ENCODE peak calls at places on chromosomes 7 and 10, in seven cellular contexts. Y, K, M, C, G, W and P are unnamed samples.

GRCh38 chr10:93305122-93305521 is 177.0 kb downstream of the MYOF start:
- DNase-seq in C (no peak), M (no peak), W (no peak), Y (no peak), K (no peak), G (no peak), P (no peak)

GRCh38 chr10:132110713-132111112 is 45.0 kb downstream of the JAKMIP3 start:
- DNase-seq in Y (no peak), W (no peak), K (no peak), M (no peak), C (peak; percentile 27), G (no peak), P (no peak)

GRCh38 chr7:7795736-7796135 is 77.3 kb upstream of the RPA3 start:
- DNase-seq in W (no peak), Y (peak; percentile 12), G (no peak), C (no peak), K (peak; percentile 87), M (no peak), P (peak; percentile 91)

GRCh38 chr10:57202356-57202755 is 841.3 kb upstream of the ZWINT start:
- DNase-seq in G (no peak), Y (no peak), K (no peak), C (no peak), W (no peak), M (no peak), P (no peak)

GRCh38 chr10:122325235-122325634 is 49.3 kb upstream of the PLEKHA1 start:
- DNase-seq in C (no peak), Y (no peak), M (peak; percentile 62), K (no peak), W (no peak), G (no peak), P (no peak)

GRCh38 chr7:70619130-70619529 is 512.8 kb upstream of the GALNT17 start:
- DNase-seq in K (no peak), Y (no peak), M (no peak), C (no peak), G (no peak), W (no peak), P (no peak)

GRCh38 chr7:154409703-154410311 is 357.6 kb downstream of the DPP6 start:
- DNase-seq in K (no peak), Y (peak; percentile 4), C (peak; percentile 37), W (no peak), M (no peak), G (no peak), P (peak; percentile 12)

GRCh38 chr10:102850025-102850518 is 4.0 kb upstream of the BORCS7 start:
- DNase-seq in C (no peak), K (peak; percentile 39), W (no peak), M (no peak), G (no peak), Y (peak; percentile 21), P (peak; percentile 73)

GRCh38 chr7:46072722-46073121 is 151.7 kb upstream of the IGFBP3 start:
- DNase-seq in G (no peak), C (no peak), M (no peak), K (peak; percentile 30), W (no peak), Y (peak; percentile 51), P (peak; percentile 39)

GRCh38 chr7:133367561-133367960 is 114.7 kb downstream of the EXOC4 start:
- DNase-seq in W (no peak), M (no peak), K (no peak), Y (no peak), G (no peak), C (no peak), P (no peak)

GRCh38 chr7:25037325-25037724 is 57.3 kb upstream of the OSBPL3 start:
- DNase-seq in M (no peak), W (no peak), K (peak; percentile 16), C (no peak), Y (no peak), G (no peak), P (peak; percentile 36)

GRCh38 chr7:107186242-107186641 is 17.4 kb downstream of the HBP1 start:
- DNase-seq in G (no peak), M (no peak), Y (peak; percentile 51), K (peak; percentile 42), W (no peak), C (no peak), P (no peak)

GRCh38 chr10:101001225-101002035 is 1.8 kb downstream of the LZTS2 start:
- DNase-seq in M (peak; percentile 95), G (peak; percentile 58), W (peak; percentile 92), C (no peak), K (peak; percentile 94), Y (peak; percentile 5), P (peak; percentile 63)

GRCh38 chr7:34090796-34091195 is 185.5 kb downstream of the BMPER start:
- DNase-seq in W (no peak), K (peak; percentile 49), C (no peak), M (no peak), Y (no peak), G (no peak), P (no peak)

GRCh38 chr7:12716134-12716667 is 28.8 kb downstream of the ARL4A start:
- DNase-seq in G (no peak), W (no peak), M (no peak), K (no peak), C (peak; percentile 26), Y (no peak), P (no peak)

GRCh38 chr10:124025638-124026336 is 67.6 kb downstream of the CHST15 start:
- DNase-seq in M (no peak), Y (peak; percentile 27), C (no peak), W (no peak), G (no peak), K (peak; percentile 28), P (no peak)

GRCh38 chr10:114392112-114392835 is 12.0 kb downstream of the AFAP1L2 start:
- DNase-seq in M (no peak), C (no peak), K (no peak), G (no peak), Y (no peak), W (no peak), P (no peak)

GRCh38 chr10:97771913-97772823 is at the start of gene SFRP5:
- DNase-seq in M (no peak), Y (no peak), G (no peak), K (no peak), W (no peak), C (peak; percentile 60), P (no peak)

GRCh38 chr10:97773096-97773495 is 1.3 kb upstream of the SFRP5 start:
- DNase-seq in Y (no peak), K (no peak), C (no peak), G (no peak), M (no peak), W (no peak), P (no peak)

GRCh38 chr10:97771055-97771811 is 566 bp downstream of the SFRP5 start:
- DNase-seq in K (peak; percentile 10), C (peak; percentile 67), Y (no peak), W (no peak), G (no peak), M (no peak), P (peak; percentile 8)

GRCh38 chr10:97777148-97777547 is 5.3 kb upstream of the SFRP5 start:
- DNase-seq in Y (no peak), W (no peak), K (no peak), M (no peak), G (no peak), C (no peak), P (no peak)

GRCh38 chr10:97774811-97775294 is 3.1 kb upstream of the SFRP5 start:
- DNase-seq in G (no peak), Y (peak; percentile 21), C (no peak), M (no peak), W (no peak), K (no peak), P (peak; percentile 14)
- TF ChIP-seq CTCF in G (no peak), Y (no peak), C (no peak), M (no peak), W (no peak), K (no peak), P (no peak)

DNA sequence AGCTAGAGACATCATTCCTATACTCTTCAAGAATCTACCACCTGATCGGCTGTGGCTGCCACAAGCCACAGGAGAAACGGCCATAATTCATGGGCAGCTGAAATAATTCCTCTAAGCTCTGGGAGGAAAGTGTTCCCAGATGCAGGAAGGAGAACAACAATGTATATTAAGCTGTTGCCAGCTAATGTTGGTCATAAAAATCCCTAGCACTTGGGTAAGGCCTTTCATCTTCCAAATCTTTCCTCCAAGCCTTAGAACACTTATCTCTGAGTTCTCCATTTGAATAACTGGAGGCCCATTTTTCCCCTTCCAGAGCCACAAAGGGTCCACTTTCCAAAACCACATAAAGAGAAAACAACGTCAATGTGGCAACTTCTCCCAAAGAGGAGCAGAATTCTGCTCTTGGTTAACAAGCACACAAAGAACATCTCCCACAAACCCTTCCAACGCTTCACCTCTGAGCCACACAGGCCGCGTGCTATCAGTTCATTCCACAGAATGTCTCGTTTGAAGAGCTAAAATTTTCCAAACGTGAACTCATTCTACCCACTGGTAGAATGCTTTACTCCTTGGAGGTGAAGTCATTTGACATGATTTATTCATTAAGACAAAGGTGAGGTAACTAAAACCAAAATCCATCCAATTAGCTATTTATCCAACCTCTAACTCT is 11.2 kb downstream of the KCNMA1 start:
- DNase-seq in W (no peak), G (no peak), C (no peak), M (no peak), Y (no peak), K (no peak), P (no peak)
- TF ChIP-seq CTCF in W (no peak), G (no peak), C (no peak), M (no peak), Y (no peak), K (no peak), P (no peak)

DNA sequence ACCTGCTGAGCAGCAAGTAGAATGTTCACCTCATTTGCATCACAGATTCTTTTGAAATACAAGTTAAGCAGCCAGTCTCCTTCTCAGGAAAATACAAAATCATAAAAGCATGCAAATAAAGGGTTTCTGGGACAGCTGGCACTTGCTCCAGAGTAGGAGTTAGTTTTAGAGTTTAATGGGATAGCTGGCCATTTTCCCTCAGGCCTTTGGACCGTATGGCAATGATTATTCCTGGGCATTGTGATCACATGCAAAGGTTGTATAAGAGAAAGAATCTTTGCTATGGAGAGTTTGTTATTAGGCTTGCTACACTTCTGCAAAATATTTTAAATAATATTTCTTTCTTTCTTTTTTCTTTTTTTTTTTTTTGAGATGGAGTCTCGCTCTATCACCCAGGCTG is 240.8 kb downstream of the CDK14 start:
- DNase-seq in Y (no peak), C (no peak), M (no peak), W (no peak), K (no peak), G (no peak), P (no peak)
- TF ChIP-seq CTCF in Y (no peak), C (no peak), M (no peak), W (no peak), K (no peak), G (no peak), P (no peak)

GRCh38 chr10:70260259-70260658 is 23.5 kb downstream of the NPFFR1 start:
- DNase-seq in M (no peak), C (no peak), G (no peak), W (no peak), Y (no peak), K (no peak), P (no peak)
- TF ChIP-seq CTCF in M (no peak), C (peak; percentile 45), G (no peak), W (no peak), Y (no peak), K (no peak), P (no peak)

DNA sequence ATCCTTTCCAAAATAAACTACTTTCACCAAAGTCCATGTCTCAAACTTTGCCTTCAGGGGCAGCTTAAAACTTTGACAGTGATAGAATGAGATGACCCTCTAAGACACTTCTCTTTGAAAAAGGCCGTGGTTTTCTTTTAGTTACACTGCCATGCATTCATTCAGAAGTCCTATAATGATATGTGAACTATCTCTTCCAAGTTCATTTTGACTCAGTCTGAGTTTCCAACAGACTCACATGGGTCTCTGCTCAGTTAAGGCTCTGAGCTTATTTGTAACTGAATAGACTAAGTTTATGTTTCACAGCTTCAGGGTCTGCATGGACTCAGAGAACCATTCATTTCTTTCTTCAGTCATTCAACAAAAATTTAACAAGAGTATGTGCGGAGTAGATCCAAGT is 208.9 kb upstream of the PRSS1 start:
- DNase-seq in C (no peak), M (no peak), Y (no peak), G (no peak), W (no peak), K (no peak), P (no peak)
- TF ChIP-seq CTCF in C (no peak), M (no peak), Y (no peak), G (no peak), W (no peak), K (no peak), P (no peak)